ENCODE peak calls at places on chromosomes 16 and 17, in five cellular contexts. T, Z, V, L and B are unnamed samples.

GRCh38 chr16:78478267-78478821 is 378.9 kb downstream of the WWOX start:
- DNase-seq in T (no peak), Z (no peak), V (no peak), L (no peak), B (no peak)

GRCh38 chr17:39244600-39245570 is 19.1 kb upstream of the STAC2 start:
- DNase-seq in T (peak), Z (peak), V (peak), L (peak), B (peak)

GRCh38 chr16:87963400-87963799 is 12.2 kb downstream of the BANP start:
- DNase-seq in T (no peak), Z (no peak), V (no peak), L (no peak), B (no peak)

GRCh38 chr16:74698220-74698619 is 2.4 kb downstream of the MLKL start:
- DNase-seq in T (no peak), Z (no peak), V (no peak), L (no peak), B (no peak)

GRCh38 chr16:86966781-86967180 is 350.4 kb downstream of the C16orf95 start:
- DNase-seq in T (no peak), Z (no peak), V (no peak), L (no peak), B (no peak)

GRCh38 chr17:28828294-28829040 is 14.1 kb downstream of the FAM222B start:
- DNase-seq in T (no peak), Z (no peak), V (no peak), L (no peak), B (no peak)

GRCh38 chr17:82613283-82614094 is 34.8 kb downstream of the WDR45B start:
- DNase-seq in T (no peak), Z (no peak), V (no peak), L (no peak), B (no peak)

GRCh38 chr16:67814567-67814966 is 7.9 kb downstream of the TSNAXIP1 start:
- DNase-seq in T (no peak), Z (no peak), V (no peak), L (peak), B (no peak)

GRCh38 chr17:1367351-1367745 is 32.7 kb downstream of the YWHAE start:
- DNase-seq in T (no peak), Z (no peak), V (no peak), L (no peak), B (no peak)

GRCh38 chr17:79075861-79076406 is 1.3 kb downstream of the ENGASE start:
- DNase-seq in T (no peak), Z (no peak), V (no peak), L (peak), B (no peak)

GRCh38 chr16:73176577-73177013 is 128.7 kb upstream of the ZFHX3 start:
- DNase-seq in T (no peak), Z (peak), V (no peak), L (no peak), B (no peak)
- TF ChIP-seq CTCF in T (peak), Z (peak), V (no peak), L (peak), B (no peak)

GRCh38 chr17:63475491-63476412 is 1.1 kb upstream of the ACE start:
- DNase-seq in T (no peak), Z (no peak), V (no peak), L (peak), B (no peak)
- TF ChIP-seq CTCF in T (no peak), Z (no peak), V (no peak), L (no peak), B (no peak)

DNA sequence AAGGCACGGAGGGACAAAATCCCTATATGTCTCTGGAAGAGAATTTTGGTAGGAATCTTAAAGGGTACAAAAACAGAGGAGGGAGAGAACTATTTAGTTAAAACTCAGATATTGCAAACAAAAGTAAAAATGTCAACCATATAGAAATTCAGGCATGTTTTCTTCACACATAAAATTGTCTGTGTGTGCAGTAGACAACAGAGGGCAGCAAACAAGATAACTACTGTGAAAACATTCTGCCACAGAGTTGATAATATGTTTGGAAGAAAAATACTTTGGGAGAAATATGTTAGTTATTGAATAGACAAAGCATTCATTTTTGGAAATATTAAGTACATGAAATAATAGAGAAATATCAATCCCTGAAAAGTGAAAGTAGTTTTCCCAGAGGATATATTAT is 56.2 kb downstream of the SNX11 start:
- DNase-seq in T (no peak), Z (no peak), V (no peak), L (no peak), B (no peak)
- TF ChIP-seq CTCF in T (no peak), Z (no peak), V (no peak), L (no peak), B (no peak)

GRCh38 chr17:37438141-37438540 is 31.5 kb downstream of the TADA2A start:
- DNase-seq in T (no peak), Z (no peak), V (no peak), L (no peak), B (no peak)
- TF ChIP-seq CTCF in T (peak), Z (no peak), V (peak), L (no peak), B (no peak)

GRCh38 chr16:1929105-1929504 is 10.9 kb upstream of the HS3ST6 start:
- DNase-seq in T (no peak), Z (no peak), V (no peak), L (peak), B (no peak)

GRCh38 chr16:1930338-1930720 is 12.1 kb upstream of the HS3ST6 start:
- DNase-seq in T (no peak), Z (no peak), V (no peak), L (peak), B (no peak)

GRCh38 chr16:1933097-1933661 is 9.8 kb downstream of the MSRB1 start:
- DNase-seq in T (no peak), Z (no peak), V (no peak), L (peak), B (no peak)

GRCh38 chr16:1929578-1930337 is 11.5 kb upstream of the HS3ST6 start:
- DNase-seq in T (peak), Z (peak), V (peak), L (peak), B (peak)

GRCh38 chr16:1932050-1933028 is 10.7 kb downstream of the MSRB1 start:
- DNase-seq in T (peak), Z (no peak), V (no peak), L (peak), B (no peak)
- TF ChIP-seq CTCF in T (no peak), Z (no peak), V (no peak), L (no peak), B (no peak)

GRCh38 chr16:72191551-72191950 is 19.6 kb upstream of the PMFBP1 start:
- DNase-seq in T (peak), Z (no peak), V (no peak), L (no peak), B (no peak)

GRCh38 chr16:72197556-72197955 is 25.6 kb upstream of the PMFBP1 start:
- DNase-seq in T (no peak), Z (no peak), V (no peak), L (no peak), B (no peak)

GRCh38 chr16:72198021-72198420 is 26.1 kb upstream of the PMFBP1 start:
- DNase-seq in T (peak), Z (peak), V (peak), L (no peak), B (no peak)

GRCh38 chr16:72198641-72199250 is 26.8 kb upstream of the PMFBP1 start:
- DNase-seq in T (no peak), Z (no peak), V (no peak), L (no peak), B (no peak)

GRCh38 chr16:72195609-72196008 is 23.7 kb upstream of the PMFBP1 start:
- DNase-seq in T (no peak), Z (no peak), V (no peak), L (no peak), B (no peak)
- TF ChIP-seq CTCF in T (no peak), Z (no peak), V (no peak), L (no peak), B (no peak)

DNA sequence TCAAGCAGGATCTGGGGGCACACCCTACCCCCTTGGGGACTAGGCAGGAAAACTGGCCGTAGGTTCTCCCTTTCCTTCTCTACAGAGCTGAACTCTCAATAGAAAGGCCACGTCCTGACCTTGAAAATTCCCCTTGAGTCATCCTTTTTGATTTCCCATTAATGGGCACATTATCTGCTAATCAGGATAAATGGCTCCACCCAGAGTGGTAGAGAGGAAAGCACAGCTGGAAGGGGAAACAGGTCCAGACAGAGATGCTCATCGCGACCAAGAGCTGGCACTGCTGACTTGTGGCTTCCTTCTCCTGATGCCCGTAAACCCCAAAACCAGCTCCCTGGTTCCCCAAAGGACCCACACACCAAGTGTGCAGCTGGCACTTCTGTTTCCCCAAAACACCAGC is 206.5 kb upstream of the CDH5 start:
- DNase-seq in T (no peak), Z (no peak), V (no peak), L (no peak), B (no peak)
- TF ChIP-seq CTCF in T (no peak), Z (peak), V (no peak), L (no peak), B (no peak)

DNA sequence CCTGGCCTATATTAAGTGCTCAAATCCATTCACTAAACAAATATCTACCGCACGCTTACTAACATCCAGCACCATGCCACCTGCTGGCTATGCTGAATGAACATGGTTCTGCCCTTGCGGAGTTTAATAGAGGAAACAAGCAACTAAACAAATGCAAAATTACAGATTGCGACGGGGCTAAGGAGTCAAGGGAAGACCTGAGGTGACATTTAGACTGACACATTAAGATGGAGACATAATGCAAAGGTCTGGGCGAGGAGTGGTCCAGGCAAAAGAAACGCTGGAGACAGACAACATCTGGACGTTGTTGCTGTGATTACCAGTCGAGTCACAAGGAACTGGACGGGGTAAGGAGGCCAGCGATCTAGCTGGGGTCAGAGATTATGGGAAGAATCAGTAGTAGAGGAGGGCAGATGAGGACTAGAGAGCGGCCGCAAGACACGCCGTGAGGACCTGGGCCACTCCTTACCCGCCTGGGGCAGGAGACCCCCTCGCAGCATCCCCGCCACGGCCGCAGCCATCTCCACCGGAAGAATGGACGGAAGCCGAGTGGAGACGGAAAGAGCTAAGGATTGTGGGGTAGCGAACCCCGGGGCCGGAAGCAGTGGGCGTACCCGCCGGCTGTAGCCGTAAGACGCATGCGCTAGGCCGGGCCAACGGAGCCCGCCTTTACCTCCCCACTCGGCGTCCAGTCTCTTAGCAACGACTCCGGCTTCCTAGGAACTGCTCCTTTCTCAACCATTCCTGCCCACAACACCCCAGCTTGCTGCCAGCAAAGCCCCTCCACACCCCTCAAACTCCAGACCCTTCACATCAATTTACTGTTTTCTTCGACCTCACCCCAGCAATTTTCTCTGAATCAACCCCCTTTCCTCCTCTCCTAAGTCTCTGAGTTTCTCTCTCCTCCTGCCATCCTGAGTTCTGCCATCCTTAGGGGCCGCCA is at the start of the genes LRRC46 and MRPL10:
- DNase-seq in T (peak), Z (peak), V (peak), L (peak), B (peak)
- TF ChIP-seq CTCF in T (peak), Z (peak), V (no peak), L (no peak), B (no peak)

GRCh38 chr17:15023589-15023988 is 241.5 kb downstream of the PMP22 start:
- DNase-seq in T (no peak), Z (no peak), V (no peak), L (no peak), B (no peak)

GRCh38 chr17:15019158-15019557 is 246.0 kb downstream of the PMP22 start:
- DNase-seq in T (no peak), Z (no peak), V (no peak), L (no peak), B (no peak)
- TF ChIP-seq CTCF in T (no peak), Z (no peak), V (no peak), L (no peak), B (no peak)

GRCh38 chr17:63595132-63595531 is 5.6 kb upstream of the TACO1 start:
- DNase-seq in T (no peak), Z (no peak), V (no peak), L (no peak), B (no peak)

GRCh38 chr17:63600569-63601438 is at the start of gene TACO1:
- DNase-seq in T (peak), Z (peak), V (peak), L (peak), B (peak)

GRCh38 chr17:63592797-63593196 is 7.9 kb upstream of the TACO1 start:
- DNase-seq in T (no peak), Z (no peak), V (no peak), L (no peak), B (no peak)

GRCh38 chr17:63598284-63598683 is 2.4 kb upstream of the TACO1 start:
- DNase-seq in T (no peak), Z (no peak), V (no peak), L (no peak), B (no peak)

GRCh38 chr17:63596856-63597557 is 3.7 kb upstream of the TACO1 start:
- DNase-seq in T (no peak), Z (no peak), V (no peak), L (no peak), B (no peak)
- TF ChIP-seq CTCF in T (no peak), Z (no peak), V (no peak), L (no peak), B (no peak)